ENCODE peak calls at places on chromosomes 5 and 9, in four cellular contexts. L, M, Y and E are unnamed samples.
A peak's percentile ranks its signal among the peaks of the same experiment; 100 is the strongest.

GRCh38 chr5:179549973-179550510 is 312 bp upstream of the RUFY1 start:
- DNase-seq in L (no peak), M (no peak), Y (no peak), E (peak; percentile 79)

GRCh38 chr5:75933489-75933888 is 149.7 kb upstream of the SV2C start:
- DNase-seq in L (no peak), M (no peak), Y (no peak), E (no peak)

GRCh38 chr9:110072597-110073355 is 135.2 kb downstream of the C9orf152 start:
- DNase-seq in L (no peak), M (no peak), Y (no peak), E (peak; percentile 76)

GRCh38 chr9:98944130-98945074 is 695 bp downstream of the COL15A1 start:
- DNase-seq in L (no peak), M (no peak), Y (peak; percentile 71), E (peak; percentile 50)

GRCh38 chr9:107784235-107784958 is 294.8 kb upstream of the KLF4 start:
- DNase-seq in L (peak; percentile 15), M (no peak), Y (no peak), E (peak; percentile 92)

GRCh38 chr5:10626473-10627013 is 62.7 kb downstream of the ANKRD33B start:
- DNase-seq in L (no peak), M (no peak), Y (no peak), E (no peak)

GRCh38 chr5:61362796-61363364 is 30.8 kb downstream of the ZSWIM6 start:
- DNase-seq in L (no peak), M (no peak), Y (peak; percentile 55), E (peak; percentile 21)

GRCh38 chr5:159510282-159510681 is 180.0 kb upstream of the IL12B start:
- DNase-seq in L (no peak), M (no peak), Y (peak; percentile 89), E (peak; percentile 88)

GRCh38 chr9:74493512-74493911 is 3.6 kb upstream of the RORB start:
- DNase-seq in L (no peak), M (no peak), Y (peak; percentile 76), E (no peak)

GRCh38 chr9:122786338-122786737 is 2.4 kb upstream of the OR5C1 start:
- DNase-seq in L (no peak), M (peak; percentile 73), Y (no peak), E (no peak)

DNA sequence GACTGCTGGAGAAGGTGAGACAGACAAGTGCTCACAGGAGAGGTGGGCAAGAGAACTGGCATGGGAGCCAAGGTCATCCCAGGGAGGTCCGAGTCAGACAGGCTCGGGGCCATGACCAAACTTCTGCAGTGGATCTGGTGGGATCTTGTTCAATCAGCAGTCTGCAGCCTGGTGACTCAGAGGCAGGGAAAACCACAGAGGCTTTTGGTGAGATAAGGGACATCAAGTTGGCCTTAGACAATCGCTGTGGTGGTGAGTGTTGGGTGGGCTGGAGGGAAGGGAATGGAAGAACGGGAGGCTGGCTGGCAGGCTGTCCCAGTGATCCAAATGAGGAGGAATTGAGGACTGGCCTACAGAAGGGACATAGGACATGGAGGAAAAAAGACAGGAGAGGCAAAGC is 123.8 kb downstream of the TMEM174 start:
- DNase-seq in L (no peak), M (no peak), Y (no peak), E (peak; percentile 80)
- H3K27me3 ChIP-seq in L (no peaks in the 10 kb centered on the region), M (peaks cover 36% of the 10 kb centered on the region), Y (peaks cover 100% of the 10 kb centered on the region), E (peaks cover 11% of the 10 kb centered on the region)

GRCh38 chr9:78291240-78291915 is 5.5 kb upstream of the PSAT1 start:
- DNase-seq in L (no peak), M (no peak), Y (no peak), E (no peak)
- H2AFZ ChIP-seq in L (no peak overlapping the region), M (no peak overlapping the region), Y (peak overlapping the region; percentile 80), E (no peak overlapping the region)

DNA sequence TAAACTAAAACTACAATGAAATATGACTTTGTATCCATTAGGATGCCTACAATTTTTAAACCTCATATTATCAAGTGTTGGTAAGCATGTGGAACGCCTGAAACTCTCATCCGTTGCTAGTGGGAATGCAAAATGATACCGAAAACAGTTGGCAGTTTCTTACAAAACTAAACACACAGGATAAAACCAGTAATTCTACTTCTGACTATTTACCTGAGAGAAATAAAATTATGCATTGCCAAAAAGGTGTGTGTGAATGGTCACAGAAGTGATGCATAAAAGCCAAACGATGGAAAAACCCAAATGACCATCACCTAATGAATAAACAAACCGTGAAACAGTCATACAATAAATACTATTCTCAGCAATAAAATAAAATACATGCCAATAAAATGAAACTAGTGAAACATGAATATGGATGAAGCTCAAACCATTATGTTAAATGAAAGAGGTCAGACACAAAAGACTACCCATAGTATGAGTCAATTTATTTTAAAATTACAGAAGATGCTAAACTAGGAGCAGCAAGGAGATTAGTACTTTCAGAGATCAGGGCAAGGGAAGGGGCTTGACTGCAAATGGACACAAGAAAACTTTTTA is 13.4 kb downstream of the AUH start:
- DNase-seq in L (no peak), M (no peak), Y (no peak), E (no peak)
- TF ChIP-seq EZH2phosphoT487 in L (no peak), M (no peak), Y (no peak), E (no peak)

GRCh38 chr9:136181784-136182421 is 23.0 kb downstream of the LHX3 start:
- DNase-seq in L (no peak), M (no peak), Y (no peak), E (no peak)
- H3K27me3 ChIP-seq in L (no peaks in the 10 kb centered on the region), M (peaks cover 92% of the 10 kb centered on the region), Y (no peaks in the 10 kb centered on the region), E (peaks cover 41% of the 10 kb centered on the region)

GRCh38 chr5:113293068-113293571 is 141.7 kb downstream of the TSSK1B start:
- DNase-seq in L (no peak), M (peak; percentile 29), Y (peak; percentile 78), E (peak; percentile 40)
- H2AFZ ChIP-seq in L (no peak overlapping the region), M (peak overlapping the region; percentile 20), Y (no peak overlapping the region), E (peak overlapping the region; percentile 91)

GRCh38 chr5:120527251-120527650 is 63.2 kb downstream of the PRR16 start:
- DNase-seq in L (no peak), M (peak; percentile 33), Y (no peak), E (no peak)
- TF ChIP-seq EZH2phosphoT487 in L (no peak), M (no peak), Y (no peak), E (no peak)

GRCh38 chr5:135898651-135899050 is 3.0 kb upstream of the IL9 start:
- DNase-seq in L (no peak), M (no peak), Y (no peak), E (no peak)
- H3K27me3 ChIP-seq in L (peaks cover 67% of the 10 kb centered on the region), M (no peaks in the 10 kb centered on the region), Y (no peaks in the 10 kb centered on the region), E (peaks cover 4% of the 10 kb centered on the region)